ENCODE peak calls at places on chromosomes 4 and X, in ten cellular contexts. K, R, P, L, W, M, H, Y, D and E are unnamed samples.

GRCh38 chrX:129617420-129617819 is 37.3 kb downstream of the APLN start:
- DNase-seq in K (no peak), W (no peak), L (no peak), R (no peak), H (no peak), M (no peak), Y (peak), D (no peak), P (no peak), E (no peak)

GRCh38 chrX:20063153-20063552 is 53.6 kb downstream of the MAP7D2 start:
- DNase-seq in H (no peak), P (no peak), D (no peak), R (no peak), K (no peak), W (no peak), M (no peak), Y (no peak), L (no peak), E (no peak)

GRCh38 chr4:147085796-147086195 is 140.1 kb upstream of the TTC29 start:
- DNase-seq in M (peak), Y (no peak), H (no peak), R (no peak), P (no peak), K (no peak), D (no peak), W (no peak), L (no peak), E (no peak)

GRCh38 chr4:153038493-153039311 is 102.6 kb downstream of the FHDC1 start:
- DNase-seq in H (no peak), K (no peak), R (no peak), M (no peak), P (no peak), L (no peak), W (no peak), Y (no peak), D (no peak), E (no peak)

GRCh38 chr4:55017406-55017805 is 108.0 kb downstream of the KDR start:
- DNase-seq in K (no peak), P (no peak), M (no peak), R (no peak), L (no peak), D (no peak), Y (no peak), H (peak), W (no peak), E (no peak)

GRCh38 chr4:54940996-54941395 is 184.4 kb downstream of the KDR start:
- DNase-seq in W (no peak), Y (no peak), D (no peak), M (no peak), R (no peak), K (no peak), L (no peak), H (no peak), P (no peak), E (no peak)

GRCh38 chr4:143046454-143046853 is 138.3 kb upstream of the USP38 start:
- DNase-seq in K (no peak), W (no peak), Y (no peak), D (no peak), L (no peak), M (no peak), P (no peak), R (no peak), H (no peak), E (no peak)

GRCh38 chr4:124641715-124642380 is 70.7 kb downstream of the ANKRD50 start:
- DNase-seq in H (peak), K (no peak), L (peak), W (no peak), R (no peak), P (no peak), D (no peak), M (peak), Y (peak), E (no peak)

GRCh38 chr4:106502106-106502699 is 133.6 kb upstream of the GIMD1 start:
- DNase-seq in P (peak), L (no peak), Y (peak), R (no peak), M (peak), H (peak), K (peak), D (peak), W (no peak), E (peak)

GRCh38 chr4:25654971-25655963 is at the start of gene SLC34A2:
- DNase-seq in Y (no peak), L (no peak), M (no peak), H (no peak), D (no peak), P (no peak), R (peak), W (no peak), K (peak), E (peak)

GRCh38 chrX:139932077-139932900 is 564 bp downstream of the ATP11C start:
- DNase-seq in K (peak), M (peak), P (peak), D (peak), L (no peak), R (peak), W (peak), Y (peak), H (peak), E (peak)

GRCh38 chr4:2858451-2859217 is 15.0 kb downstream of the ADD1 start:
- DNase-seq in K (no peak), Y (peak), W (no peak), R (no peak), H (no peak), M (peak), P (no peak), D (no peak), L (no peak), E (no peak)

GRCh38 chr4:73309211-73309610 is 50.6 kb upstream of the ANKRD17 start:
- DNase-seq in Y (peak), H (no peak), R (no peak), W (no peak), M (peak), D (no peak), P (no peak), K (no peak), L (no peak), E (no peak)

GRCh38 chr4:79232555-79232954 is 93.3 kb downstream of the NAA11 start:
- DNase-seq in K (no peak), Y (no peak), D (no peak), P (no peak), H (no peak), L (no peak), R (no peak), W (no peak), M (no peak), E (no peak)

GRCh38 chr4:79526970-79527565 is 119.0 kb upstream of the GK2 start:
- DNase-seq in K (no peak), H (no peak), P (no peak), W (no peak), L (no peak), M (no peak), R (no peak), Y (no peak), D (no peak), E (no peak)

GRCh38 chr4:180059216-180059881 is 2183.9 kb upstream of the TENM3 start:
- DNase-seq in H (peak), D (peak), M (no peak), Y (peak), R (peak), K (peak), P (no peak), L (no peak), W (no peak), E (no peak)

GRCh38 chr4:150589174-150589573 is 7.2 kb downstream of the MAB21L2 start:
- DNase-seq in D (no peak), Y (no peak), L (no peak), R (no peak), W (no peak), H (no peak), M (no peak), P (no peak), K (no peak), E (no peak)

GRCh38 chr4:150593996-150594395 is 12.0 kb downstream of the MAB21L2 start:
- DNase-seq in P (no peak), D (no peak), Y (peak), L (no peak), K (no peak), M (peak), W (no peak), H (no peak), R (no peak), E (no peak)

GRCh38 chr4:150591284-150591874 is 9.4 kb downstream of the MAB21L2 start:
- DNase-seq in M (no peak), P (no peak), W (no peak), L (no peak), R (no peak), D (no peak), K (peak), H (no peak), Y (peak), E (no peak)

GRCh38 chr4:150588341-150588740 is 6.4 kb downstream of the MAB21L2 start:
- DNase-seq in W (no peak), K (no peak), R (no peak), D (no peak), P (no peak), L (no peak), Y (no peak), M (no peak), H (no peak), E (no peak)

DNA sequence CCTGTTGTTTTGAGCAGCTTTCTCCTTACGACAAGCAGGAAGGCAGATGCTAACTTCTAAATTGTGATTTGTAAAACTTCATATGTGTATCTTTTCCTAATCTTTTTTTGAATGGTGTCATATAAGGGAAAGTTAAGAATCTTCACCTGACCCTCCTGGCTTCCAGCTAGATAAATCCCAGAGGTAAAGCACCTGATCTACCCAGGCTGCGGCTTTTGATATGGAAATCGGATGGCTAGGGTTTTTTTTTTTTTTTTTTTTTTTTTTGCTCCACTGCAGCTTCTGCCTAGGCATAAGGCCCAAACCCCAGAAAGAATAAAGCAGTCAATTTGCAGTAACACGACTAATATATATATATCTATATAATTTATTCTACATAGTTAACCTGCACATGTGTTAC is 10.0 kb downstream of the MAB21L2 start:
- DNase-seq in H (no peak), L (no peak), Y (no peak), P (no peak), W (no peak), M (no peak), D (no peak), R (no peak), K (peak), E (no peak)
- H3K4me3 ChIP-seq in H (no peak), L (no peak), Y (no peak), P (no peak), W (no peak), M (no peak), D (no peak), R (no peak), K (no peak), E (no peak)

GRCh38 chr4:59455751-59456150 is 1744.4 kb upstream of the ADGRL3 start:
- DNase-seq in W (no peak), Y (peak), L (no peak), R (no peak), K (no peak), H (no peak), D (no peak), M (no peak), P (no peak), E (no peak)
- H3K4me3 ChIP-seq in W (no peak), Y (no peak), L (no peak), R (no peak), K (no peak), H (no peak), D (no peak), M (no peak), P (no peak), E (no peak)

GRCh38 chrX:70453024-70453618 is 8.5 kb downstream of the DLG3 start:
- DNase-seq in W (no peak), P (no peak), R (no peak), L (no peak), K (no peak), H (no peak), D (no peak), Y (no peak), M (no peak), E (no peak)
- H3K4me3 ChIP-seq in W (peak), P (peak), R (no peak), L (peak), K (peak), H (no peak), D (no peak), Y (peak), M (peak), E (no peak)

GRCh38 chr4:56641494-56642051 is 39.5 kb downstream of the HOPX start:
- DNase-seq in P (no peak), D (no peak), H (no peak), Y (peak), M (peak), W (no peak), L (peak), K (no peak), R (no peak), E (no peak)
- H3K4me3 ChIP-seq in P (no peak), D (no peak), H (no peak), Y (peak), M (no peak), W (no peak), L (no peak), K (no peak), R (no peak), E (no peak)

GRCh38 chrX:151973262-151973661 is 1.2 kb downstream of the GABRE start:
- DNase-seq in R (no peak), H (no peak), M (peak), W (no peak), Y (no peak), P (no peak), L (no peak), D (no peak), K (no peak), E (no peak)
- H3K4me3 ChIP-seq in R (no peak), H (no peak), M (peak), W (peak), Y (peak), P (peak), L (peak), D (no peak), K (no peak), E (no peak)

GRCh38 chr4:13980317-13980716 is 352.8 kb upstream of the BOD1L1 start:
- DNase-seq in L (no peak), P (no peak), R (no peak), K (no peak), M (peak), W (no peak), H (no peak), Y (peak), D (no peak), E (no peak)
- H3K4me3 ChIP-seq in L (no peak), P (no peak), R (no peak), K (no peak), M (no peak), W (no peak), H (no peak), Y (no peak), D (no peak), E (no peak)

GRCh38 chr4:101792056-101792575 is 1.6 kb downstream of the BANK1 start:
- DNase-seq in K (no peak), P (no peak), M (peak), H (no peak), L (no peak), W (no peak), Y (no peak), D (no peak), R (no peak), E (no peak)
- H3K4me3 ChIP-seq in K (no peak), P (no peak), M (no peak), H (no peak), L (no peak), W (no peak), Y (no peak), D (no peak), R (no peak), E (no peak)